ENCODE peak calls at places on chromosomes 2 and 18, in five cellular contexts. C, T, P, H and G are unnamed samples.

GRCh38 chr18:26386002-26386401 is 159.8 kb downstream of the TAF4B start:
- DNase-seq in P (no peak), T (peak; percentile 93), C (no peak), H (no peak), G (peak; percentile 96)

GRCh38 chr2:2646312-2647051 is 315.4 kb upstream of the MYT1L start:
- DNase-seq in H (peak; percentile 21), P (no peak), C (no peak), T (no peak), G (no peak)

GRCh38 chr2:138780908-138781307 is 718 bp upstream of the NXPH2 start:
- DNase-seq in P (no peak), C (no peak), H (no peak), T (no peak), G (no peak)

GRCh38 chr2:96917008-96917575 is 47.2 kb upstream of the SEMA4C start:
- DNase-seq in P (no peak), C (peak; percentile 18), H (no peak), T (no peak), G (peak; percentile 97)

GRCh38 chr18:3261035-3261392 is 919 bp upstream of the MYL12B start:
- DNase-seq in P (no peak), T (no peak), H (no peak), C (no peak), G (no peak)

GRCh38 chr2:130756041-130756720 is 841 bp downstream of the AMER3 start:
- DNase-seq in T (peak; percentile 8), P (no peak), H (peak; percentile 31), C (no peak), G (peak; percentile 5)

GRCh38 chr2:30373881-30374302 is 73.2 kb upstream of the LCLAT1 start:
- DNase-seq in H (no peak), P (peak; percentile 92), T (no peak), C (no peak), G (peak; percentile 60)

GRCh38 chr18:76981388-76981968 is 151.1 kb downstream of the MBP start:
- DNase-seq in H (no peak), P (no peak), T (no peak), C (no peak), G (no peak)

GRCh38 chr2:241857041-241857541 is 1.6 kb downstream of the PDCD1 start:
- DNase-seq in H (no peak), P (no peak), T (no peak), C (no peak), G (no peak)

GRCh38 chr18:22346968-22347611 is 70.6 kb downstream of the CTAGE1 start:
- DNase-seq in P (peak; percentile 15), C (no peak), H (no peak), T (peak; percentile 77), G (no peak)

GRCh38 chr18:79337620-79338019 is 58.1 kb upstream of the NFATC1 start:
- DNase-seq in P (no peak), C (no peak), H (no peak), T (no peak), G (no peak)

GRCh38 chr2:121298476-121298875 is 13.5 kb upstream of the TFCP2L1 start:
- DNase-seq in T (no peak), P (no peak), H (no peak), C (no peak), G (no peak)

GRCh38 chr2:157246212-157247067 is 11.1 kb upstream of the GALNT5 start:
- DNase-seq in P (peak; percentile 85), C (no peak), T (peak; percentile 68), H (no peak), G (peak; percentile 84)

GRCh38 chr2:195898505-195898904 is 170.1 kb downstream of the DNAH7 start:
- DNase-seq in C (peak; percentile 37), H (no peak), P (peak; percentile 92), T (peak; percentile 96), G (peak; percentile 26)

GRCh38 chr2:28088970-28089369 is 198.4 kb downstream of the BABAM2 start:
- DNase-seq in H (no peak), T (no peak), P (peak; percentile 56), C (no peak), G (no peak)

GRCh38 chr18:48139427-48140347 is 209.2 kb upstream of the SMAD2 start:
- DNase-seq in T (no peak), H (no peak), P (no peak), C (peak; percentile 98), G (no peak)

GRCh38 chr18:61946449-61946848 is 53.6 kb upstream of the RNF152 start:
- DNase-seq in H (no peak), T (no peak), C (no peak), P (no peak), G (no peak)

GRCh38 chr2:129929321-129930290 is 49.9 kb upstream of the RAB6C start:
- DNase-seq in H (no peak), P (peak; percentile 25), C (no peak), T (no peak), G (peak; percentile 39)

GRCh38 chr2:5969301-5969700 is 277.1 kb downstream of the SOX11 start:
- DNase-seq in H (no peak), C (no peak), P (no peak), T (no peak), G (no peak)

GRCh38 chr2:241813080-241813805 is 4.2 kb downstream of the NEU4 start:
- DNase-seq in P (no peak), C (no peak), H (no peak), T (no peak), G (no peak)

GRCh38 chr2:101883860-101884259 is 107.9 kb upstream of the IL1R2 start:
- DNase-seq in T (peak; percentile 83), P (no peak), C (no peak), H (peak; percentile 16), G (peak; percentile 43)

GRCh38 chr2:17162721-17163120 is 355.5 kb downstream of the RAD51AP2 start:
- DNase-seq in C (peak; percentile 33), H (no peak), T (no peak), P (no peak), G (no peak)

GRCh38 chr18:41967680-41968079 is 12.6 kb downstream of the PIK3C3 start:
- DNase-seq in H (no peak), P (no peak), T (no peak), C (no peak), G (no peak)

GRCh38 chr2:139946690-139947089 is 1166.5 kb upstream of the NXPH2 start:
- DNase-seq in C (no peak), P (no peak), T (no peak), H (no peak), G (no peak)

GRCh38 chr2:225055714-225056113 is 13.4 kb upstream of the DOCK10 start:
- DNase-seq in P (no peak), T (no peak), H (no peak), C (no peak), G (no peak)

GRCh38 chr2:132373391-132374135 is 43.0 kb upstream of the GPR39 start:
- DNase-seq in H (no peak), P (no peak), T (no peak), C (no peak), G (no peak)

GRCh38 chr2:167509585-167509984 is 621.3 kb downstream of the XIRP2 start:
- DNase-seq in C (no peak), T (peak; percentile 42), P (peak; percentile 83), H (no peak), G (no peak)

GRCh38 chr2:152874955-152875354 is 156.5 kb downstream of the ARL6IP6 start:
- DNase-seq in T (no peak), C (no peak), H (no peak), P (no peak), G (no peak)

GRCh38 chr2:164847966-164848365 is 6.3 kb upstream of the COBLL1 start:
- DNase-seq in H (no peak), C (peak; percentile 59), T (no peak), P (no peak), G (no peak)

GRCh38 chr2:25920326-25920725 is 42.0 kb upstream of the ASXL2 start:
- DNase-seq in H (no peak), C (no peak), P (no peak), T (peak; percentile 17), G (peak; percentile 34)

GRCh38 chr18:48186861-48187260 is 222.3 kb downstream of the ZBTB7C start:
- DNase-seq in P (no peak), H (no peak), T (no peak), C (no peak), G (no peak)

GRCh38 chr2:150339951-150340350 is 147.5 kb downstream of the RND3 start:
- DNase-seq in C (peak; percentile 13), P (no peak), H (no peak), T (no peak), G (no peak)

GRCh38 chr2:199064201-199064600 is 393.5 kb downstream of the SATB2 start:
- DNase-seq in T (no peak), H (no peak), C (no peak), P (no peak), G (peak; percentile 58)